ENCODE peak calls at places on chromosome 19, in eight cellular contexts. K is AG08395; J is NCI-H187; Y is activated gamma-delta T cell treated with anti-CD3 and anti-CD28 coated beads, Interleukin-2, amount 50 U/mL, for 16 hours; Z is stimulated activated naive CD8-positive, alpha-beta T cell treated with anti-CD3 and anti-CD28 coated beads, Interleukin-15, amount 100 ng/mL, for 72 hours; N is neural crest cell; V is fibroblast of gingiva; I is fibroblast of the conjunctiva. C is an unnamed sample.

GRCh38 chr19:54684537-54684936 is 21.8 kb downstream of the LILRB4 start:
- DNase-seq in K (no peak), J (no peak), Y (no peak), Z (no peak), N (no peak), V (no peak), I (no peak), C (no peak)

GRCh38 chr19:7272856-7273578 is 21.2 kb downstream of the INSR start:
- DNase-seq in K (no peak), J (no peak), Y (no peak), Z (no peak), N (no peak), V (peak; percentile 22), I (no peak), C (no peak)

GRCh38 chr19:18049390-18049789 is 37.3 kb downstream of the IL12RB1 start:
- DNase-seq in K (peak; percentile 79), J (no peak), Y (no peak), Z (no peak), N (no peak), V (peak; percentile 45), I (no peak), C (no peak)

GRCh38 chr19:2616741-2617392 is 85.6 kb downstream of the GNG7 start:
- DNase-seq in K (no peak), J (no peak), Y (no peak), Z (no peak), N (no peak), V (no peak), I (no peak), C (no peak)

GRCh38 chr19:35269425-35270117 is 809 bp downstream of the USF2 start:
- DNase-seq in K (peak; percentile 72), J (peak; percentile 67), Y (peak; percentile 66), Z (peak; percentile 78), N (peak; percentile 78), V (peak; percentile 70), I (peak; percentile 60), C (peak; percentile 49)

GRCh38 chr19:5691205-5691929 is 1.3 kb downstream of the RPL36 start:
- DNase-seq in K (peak; percentile 25), J (no peak), Y (no peak), Z (peak; percentile 64), N (no peak), V (peak; percentile 63), I (peak; percentile 67), C (peak; percentile 44)

GRCh38 chr19:17743874-17744273 is 7.4 kb upstream of the FCHO1 start:
- DNase-seq in K (no peak), J (no peak), Y (no peak), Z (no peak), N (no peak), V (peak; percentile 34), I (no peak), C (no peak)

GRCh38 chr19:47111682-47112165 is 1.9 kb downstream of the ZC3H4 start:
- DNase-seq in K (no peak), J (no peak), Y (no peak), Z (no peak), N (no peak), V (no peak), I (no peak), C (peak; percentile 27)

GRCh38 chr19:49761625-49762311 is 1.3 kb downstream of the TSKS start:
- DNase-seq in K (peak; percentile 48), J (no peak), Y (no peak), Z (no peak), N (no peak), V (peak; percentile 58), I (peak; percentile 43), C (no peak)

GRCh38 chr19:10270180-10270615 is 722 bp upstream of the ICAM1 start:
- DNase-seq in K (no peak), J (no peak), Y (peak; percentile 78), Z (peak; percentile 76), N (no peak), V (no peak), I (no peak), C (peak; percentile 74)

GRCh38 chr19:17655751-17656480 is 32.2 kb downstream of the UNC13A start:
- DNase-seq in K (no peak), J (no peak), Y (no peak), Z (no peak), N (no peak), V (no peak), I (no peak), C (no peak)

GRCh38 chr19:3343619-3344502 is 22.5 kb upstream of the NFIC start:
- DNase-seq in K (peak; percentile 98), J (no peak), Y (no peak), Z (no peak), N (no peak), V (peak; percentile 98), I (peak; percentile 72), C (no peak)

GRCh38 chr19:50906217-50906616 is 5.0 kb downstream of the KLK4 start:
- DNase-seq in K (no peak), J (no peak), Y (peak; percentile 10), Z (no peak), N (peak; percentile 46), V (no peak), I (no peak), C (no peak)

GRCh38 chr19:14333101-14333871 is 48.0 kb upstream of the ADGRE5 start:
- DNase-seq in K (peak; percentile 75), J (no peak), Y (no peak), Z (no peak), N (peak; percentile 18), V (no peak), I (no peak), C (no peak)

GRCh38 chr19:3210347-3211017 is 14.0 kb upstream of the CELF5 start:
- DNase-seq in K (peak; percentile 74), J (no peak), Y (peak; percentile 50), Z (peak; percentile 57), N (peak; percentile 68), V (no peak), I (no peak), C (peak; percentile 55)

GRCh38 chr19:38849746-38850230 is at the start of gene HNRNPL:
- DNase-seq in K (peak; percentile 97), J (peak; percentile 100), Y (peak; percentile 99), Z (peak; percentile 100), N (peak; percentile 99), V (no peak), I (no peak), C (peak; percentile 97)

GRCh38 chr19:5792224-5792623 is 1.3 kb upstream of the DUS3L start:
- DNase-seq in K (no peak), J (no peak), Y (no peak), Z (no peak), N (no peak), V (peak; percentile 15), I (no peak), C (no peak)

GRCh38 chr19:58407658-58408151 is 744 bp upstream of the ZNF584 start:
- DNase-seq in K (no peak), J (no peak), Y (no peak), Z (no peak), N (no peak), V (no peak), I (no peak), C (no peak)

GRCh38 chr19:35167251-35168119 is 12.9 kb downstream of the FXYD5 start:
- DNase-seq in K (no peak), J (no peak), Y (no peak), Z (no peak), N (no peak), V (no peak), I (no peak), C (no peak)

GRCh38 chr19:34540811-34541557 is 59.4 kb downstream of the WTIP start:
- DNase-seq in K (no peak), J (no peak), Y (no peak), Z (no peak), N (no peak), V (no peak), I (no peak), C (no peak)